ENCODE peak calls at places on chromosomes 3 and 15, in nine cellular contexts. Z is breast epithelium, N is coronary artery, G is cardiac fibroblast, W is GM12865, A is MM.1S, J is fibroblast of pulmonary artery, B is colonic mucosa, U is AG04449. C is an unnamed sample.

GRCh38 chr3:60081381-60082095 is 1031.7 kb upstream of the CFAP20DC start:
- DNase-seq in G (no peak), A (peak; percentile 54), J (no peak), B (no peak), Z (no peak), W (peak; percentile 9), U (no peak), N (no peak), C (peak; percentile 17)

GRCh38 chr3:117059990-117060338 is 350.4 kb downstream of the TUSC7 start:
- DNase-seq in U (no peak), G (no peak), B (no peak), J (no peak), N (no peak), Z (no peak), A (no peak), W (no peak), C (no peak)

GRCh38 chr3:185786956-185787877 is 37.6 kb downstream of the IGF2BP2 start:
- DNase-seq in B (no peak), U (no peak), W (no peak), N (no peak), J (no peak), G (no peak), Z (no peak), A (no peak), C (no peak)

GRCh38 chr3:57007513-57008415 is 52.7 kb upstream of the SPATA12 start:
- DNase-seq in N (peak; percentile 90), A (no peak), G (peak; percentile 94), U (peak; percentile 34), J (peak; percentile 88), B (peak; percentile 46), W (no peak), Z (peak; percentile 72), C (no peak)

GRCh38 chr3:128946411-128946810 is 47.5 kb downstream of the CFAP92 start:
- DNase-seq in N (no peak), U (peak; percentile 7), J (peak; percentile 19), B (no peak), G (peak; percentile 14), Z (no peak), A (no peak), W (no peak), C (no peak)

GRCh38 chr3:79766474-79767193 is 1.2 kb downstream of the ROBO1 start:
- DNase-seq in B (no peak), N (no peak), U (no peak), A (no peak), J (no peak), Z (no peak), W (no peak), G (no peak), C (no peak)

GRCh38 chr3:106227068-106227467 is 358.3 kb upstream of the CBLB start:
- DNase-seq in W (no peak), Z (no peak), A (no peak), J (no peak), G (no peak), U (no peak), B (no peak), N (no peak), C (no peak)

GRCh38 chr3:136835079-136835816 is 16.3 kb downstream of the SLC35G2 start:
- DNase-seq in J (no peak), U (no peak), N (no peak), B (no peak), A (no peak), G (no peak), W (no peak), Z (no peak), C (no peak)

DNA sequence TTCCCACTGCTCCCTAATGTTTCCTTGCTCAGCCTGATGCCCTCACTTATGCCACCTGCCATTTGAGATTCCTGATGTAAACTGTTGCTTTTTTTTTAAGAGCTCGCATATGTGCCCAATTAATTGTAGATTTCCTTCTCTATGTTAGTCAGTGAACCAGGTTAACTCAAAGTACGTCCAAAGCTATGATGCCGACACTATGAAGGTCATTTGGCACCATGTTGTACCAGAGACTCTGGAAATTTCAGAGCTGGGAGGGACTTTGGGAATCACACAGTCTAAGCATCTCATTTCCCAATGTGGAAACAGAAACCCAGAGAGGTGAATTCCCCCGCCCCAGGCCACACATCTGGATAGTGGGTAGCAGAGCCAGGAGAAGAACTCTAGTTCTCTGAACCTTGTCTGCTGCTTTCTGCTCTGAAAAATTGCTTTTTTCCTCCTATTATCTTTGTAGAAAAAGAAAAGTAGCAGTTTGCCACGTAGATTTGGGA is 38.5 kb upstream of the TNFAIP8L3 start:
- DNase-seq in J (no peak), G (no peak), B (no peak), U (no peak), Z (no peak), N (no peak), A (no peak), W (no peak), C (no peak)
- TF ChIP-seq CTCF in J (no peak), G (no peak), B (no peak), U (no peak), Z (no peak), N (no peak), A (no peak), W (no peak), C (no peak)

DNA sequence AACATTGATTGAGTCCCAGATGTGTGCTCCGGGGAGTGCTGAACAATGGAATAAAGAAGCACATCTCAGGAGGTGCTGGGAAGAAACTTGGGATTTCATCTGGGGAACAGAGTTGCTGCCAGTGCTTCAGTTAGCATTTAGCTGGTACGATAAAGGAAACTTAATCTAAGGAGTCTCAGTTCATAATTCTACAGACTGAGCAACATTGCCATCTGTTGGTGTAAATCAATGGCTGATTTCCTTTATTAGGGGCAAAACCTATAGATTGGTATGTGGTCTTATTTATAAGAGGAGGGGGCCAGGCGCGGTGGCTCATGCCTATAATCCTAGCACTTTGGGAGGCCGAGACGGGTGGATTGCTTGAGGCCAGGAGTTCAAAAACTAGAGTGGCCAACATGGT is 8.9 kb downstream of the MKRN2OS start:
- DNase-seq in A (no peak), N (no peak), G (peak; percentile 44), Z (no peak), J (peak; percentile 43), W (no peak), B (no peak), U (no peak), C (no peak)
- TF ChIP-seq CTCF in A (no peak), N (no peak), G (peak; percentile 22), Z (no peak), J (peak; percentile 38), W (no peak), B (no peak), U (peak; percentile 29), C (no peak)

DNA sequence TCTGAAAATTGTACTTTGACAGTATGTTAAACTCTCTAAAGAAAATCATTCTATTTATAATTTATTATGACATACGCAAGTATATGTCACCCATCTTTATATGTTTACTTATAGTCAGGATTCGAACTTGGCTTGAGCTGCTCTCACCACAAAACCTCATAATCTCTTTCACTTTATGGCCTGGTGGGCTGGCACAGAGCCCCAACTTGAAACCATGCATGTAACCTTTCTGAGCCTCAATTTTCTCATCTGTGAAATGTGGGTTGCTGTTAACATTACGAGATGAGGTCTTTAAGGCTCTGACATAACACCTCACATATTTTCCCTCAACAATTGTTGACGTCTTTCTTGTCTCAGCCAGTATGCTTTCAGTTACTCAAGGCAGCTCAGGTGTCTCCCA is 69.4 kb upstream of the PFN2 start:
- DNase-seq in G (no peak), N (no peak), Z (no peak), A (no peak), B (no peak), W (peak; percentile 18), J (no peak), U (no peak), C (no peak)
- TF ChIP-seq CTCF in G (no peak), N (no peak), Z (no peak), A (no peak), B (no peak), W (no peak), J (no peak), U (no peak), C (no peak)

GRCh38 chr3:169573129-169573528 is 90.4 kb downstream of the MECOM start:
- DNase-seq in W (no peak), B (no peak), Z (no peak), A (no peak), J (peak; percentile 35), N (no peak), G (peak; percentile 38), U (no peak), C (no peak)
- TF ChIP-seq CTCF in W (no peak), B (no peak), Z (no peak), A (peak; percentile 9), J (peak; percentile 35), N (no peak), G (peak; percentile 23), U (no peak), C (no peak)

GRCh38 chr3:5635746-5636145 is 448.2 kb downstream of the EDEM1 start:
- DNase-seq in U (no peak), A (no peak), G (no peak), N (no peak), Z (no peak), J (no peak), W (no peak), B (no peak), C (no peak)
- TF ChIP-seq CTCF in U (no peak), A (no peak), G (no peak), N (no peak), Z (no peak), J (no peak), W (no peak), B (no peak), C (no peak)

GRCh38 chr3:139521811-139522210 is 17.7 kb downstream of the RBP1 start:
- DNase-seq in Z (no peak), N (peak; percentile 29), J (no peak), G (no peak), A (no peak), U (no peak), W (no peak), B (no peak), C (no peak)

GRCh38 chr3:139518296-139518695 is 21.2 kb downstream of the RBP1 start:
- DNase-seq in Z (no peak), G (no peak), N (peak; percentile 12), W (no peak), J (no peak), A (no peak), B (no peak), U (no peak), C (no peak)

GRCh38 chr3:139521144-139521543 is 18.4 kb downstream of the RBP1 start:
- DNase-seq in A (no peak), Z (no peak), W (no peak), J (no peak), U (no peak), G (no peak), B (no peak), N (no peak), C (no peak)

GRCh38 chr3:139518926-139519842 is 20.4 kb downstream of the RBP1 start:
- DNase-seq in J (no peak), N (peak; percentile 63), A (no peak), Z (no peak), G (no peak), W (no peak), B (no peak), U (no peak), C (no peak)

DNA sequence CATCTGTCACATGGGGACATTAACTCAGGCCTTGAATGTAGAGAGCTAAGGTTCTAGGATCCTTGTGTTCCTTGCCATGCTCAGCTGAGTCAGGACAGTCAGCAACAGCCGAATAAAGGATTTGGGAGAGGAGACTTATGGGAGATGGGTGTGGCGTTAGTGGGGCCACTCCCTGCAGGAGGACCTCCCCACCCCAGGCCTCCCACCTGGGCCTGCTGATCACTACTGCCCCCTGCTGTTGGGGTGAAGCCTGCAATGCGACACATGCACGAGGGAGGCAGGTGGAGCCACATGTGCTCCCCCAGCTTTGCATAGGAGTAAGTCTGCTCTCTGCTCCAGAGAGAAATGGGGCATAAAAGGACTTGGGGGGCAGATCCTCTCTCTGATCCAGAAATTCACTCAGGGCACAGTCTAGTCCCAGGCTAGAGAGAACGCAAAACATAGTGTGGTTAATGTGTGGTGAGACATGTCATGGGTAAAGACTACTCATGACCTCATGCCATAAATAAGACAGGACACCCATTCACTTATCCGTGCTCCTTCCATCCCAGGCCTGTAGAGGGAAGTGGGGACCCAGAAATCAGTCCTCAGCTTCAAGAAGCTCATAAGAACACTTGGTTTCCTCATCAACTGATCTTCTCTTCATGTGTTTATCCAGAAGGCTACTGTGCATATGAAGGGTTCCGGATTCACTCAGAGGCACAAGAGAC is 19.4 kb downstream of the RBP1 start:
- DNase-seq in J (peak; percentile 35), N (peak; percentile 65), U (no peak), B (peak; percentile 47), G (peak; percentile 56), Z (no peak), W (peak; percentile 46), A (peak; percentile 8), C (peak; percentile 33)
- TF ChIP-seq CTCF in J (peak; percentile 29), N (no peak), U (peak; percentile 20), B (peak; percentile 35), G (peak; percentile 13), Z (no peak), W (peak; percentile 33), A (peak; percentile 32), C (peak; percentile 3)